ENCODE peak calls at places on chromosomes 16 and 17, in five cellular contexts. One of them, this sample, is unnamed.

GRCh38 chr16:10770907-10771306 is 27.3 kb downstream of the NUBP1 start:
- DNase-seq in activated CD8-positive, alpha-beta memory T cell treated with anti-CD3 and anti-CD28 coated beads for 1 hour: no peak
- DNase-seq in amniotic stem cell: no peak
- DNase-seq in substantia nigra: no peak
- DNase-seq in anterior cingulate cortex: no peak
- DNase-seq in this sample: no peak

GRCh38 chr16:477758-478157 is 49.8 kb upstream of the CAPN15 start:
- DNase-seq in activated CD8-positive, alpha-beta memory T cell treated with anti-CD3 and anti-CD28 coated beads for 1 hour: no peak
- DNase-seq in substantia nigra: no peak
- DNase-seq in amniotic stem cell: no peak
- DNase-seq in anterior cingulate cortex: no peak
- DNase-seq in this sample: no peak

GRCh38 chr17:63369233-63369632 is 76.9 kb downstream of the CYB561 start:
- DNase-seq in anterior cingulate cortex: no peak
- DNase-seq in activated CD8-positive, alpha-beta memory T cell treated with anti-CD3 and anti-CD28 coated beads for 1 hour: no peak
- DNase-seq in substantia nigra: no peak
- DNase-seq in amniotic stem cell: no peak
- DNase-seq in this sample: no peak

GRCh38 chr16:15970202-15970601 is 20.8 kb downstream of the ABCC1 start:
- DNase-seq in amniotic stem cell: no peak
- DNase-seq in substantia nigra: no peak
- DNase-seq in activated CD8-positive, alpha-beta memory T cell treated with anti-CD3 and anti-CD28 coated beads for 1 hour: no peak
- DNase-seq in anterior cingulate cortex: no peak
- DNase-seq in this sample: no peak

GRCh38 chr16:70254095-70254964 is 2.6 kb upstream of the EXOSC6 start:
- DNase-seq in amniotic stem cell: no peak
- DNase-seq in anterior cingulate cortex: no peak
- DNase-seq in substantia nigra: no peak
- DNase-seq in activated CD8-positive, alpha-beta memory T cell treated with anti-CD3 and anti-CD28 coated beads for 1 hour: no peak
- DNase-seq in this sample: no peak

GRCh38 chr17:39209317-39210092 is 9.4 kb downstream of the RPL19 start:
- DNase-seq in anterior cingulate cortex: peak; percentile 46
- DNase-seq in activated CD8-positive, alpha-beta memory T cell treated with anti-CD3 and anti-CD28 coated beads for 1 hour: peak; percentile 60
- DNase-seq in amniotic stem cell: no peak
- DNase-seq in substantia nigra: peak; percentile 39
- DNase-seq in this sample: no peak

GRCh38 chr16:89742948-89743347 is 21.6 kb downstream of the ZNF276 start:
- DNase-seq in amniotic stem cell: no peak
- DNase-seq in anterior cingulate cortex: no peak
- DNase-seq in activated CD8-positive, alpha-beta memory T cell treated with anti-CD3 and anti-CD28 coated beads for 1 hour: no peak
- DNase-seq in substantia nigra: no peak
- DNase-seq in this sample: no peak

GRCh38 chr17:29563816-29564215 is 3.0 kb downstream of the ABHD15 start:
- DNase-seq in activated CD8-positive, alpha-beta memory T cell treated with anti-CD3 and anti-CD28 coated beads for 1 hour: no peak
- DNase-seq in amniotic stem cell: no peak
- DNase-seq in anterior cingulate cortex: no peak
- DNase-seq in substantia nigra: no peak
- DNase-seq in this sample: no peak

GRCh38 chr16:77531741-77532140 is 96.9 kb upstream of the ADAMTS18 start:
- DNase-seq in activated CD8-positive, alpha-beta memory T cell treated with anti-CD3 and anti-CD28 coated beads for 1 hour: no peak
- DNase-seq in amniotic stem cell: no peak
- DNase-seq in anterior cingulate cortex: no peak
- DNase-seq in substantia nigra: no peak
- DNase-seq in this sample: no peak

GRCh38 chr17:45851022-45851421 is 6.3 kb downstream of the SPPL2C start:
- DNase-seq in substantia nigra: no peak
- DNase-seq in activated CD8-positive, alpha-beta memory T cell treated with anti-CD3 and anti-CD28 coated beads for 1 hour: no peak
- DNase-seq in anterior cingulate cortex: no peak
- DNase-seq in amniotic stem cell: no peak
- DNase-seq in this sample: no peak

GRCh38 chr17:55394357-55395021 is 27.1 kb downstream of the MMD start:
- DNase-seq in substantia nigra: no peak
- DNase-seq in activated CD8-positive, alpha-beta memory T cell treated with anti-CD3 and anti-CD28 coated beads for 1 hour: no peak
- DNase-seq in anterior cingulate cortex: no peak
- DNase-seq in amniotic stem cell: no peak
- DNase-seq in this sample: no peak

GRCh38 chr16:68128577-68129305 is 43.6 kb downstream of the NFATC3 start:
- DNase-seq in anterior cingulate cortex: no peak
- DNase-seq in activated CD8-positive, alpha-beta memory T cell treated with anti-CD3 and anti-CD28 coated beads for 1 hour: no peak
- DNase-seq in amniotic stem cell: no peak
- DNase-seq in substantia nigra: no peak
- DNase-seq in this sample: no peak

GRCh38 chr16:79045191-79045590 is 555.3 kb downstream of the MAF start:
- DNase-seq in amniotic stem cell: no peak
- DNase-seq in activated CD8-positive, alpha-beta memory T cell treated with anti-CD3 and anti-CD28 coated beads for 1 hour: no peak
- DNase-seq in anterior cingulate cortex: no peak
- DNase-seq in substantia nigra: no peak
- DNase-seq in this sample: no peak

GRCh38 chr17:6608321-6608720 is 32.2 kb downstream of the KIAA0753 start:
- DNase-seq in anterior cingulate cortex: no peak
- DNase-seq in amniotic stem cell: no peak
- DNase-seq in substantia nigra: no peak
- DNase-seq in activated CD8-positive, alpha-beta memory T cell treated with anti-CD3 and anti-CD28 coated beads for 1 hour: no peak
- DNase-seq in this sample: no peak

GRCh38 chr16:9854665-9855064 is 327.6 kb downstream of the GRIN2A start:
- DNase-seq in activated CD8-positive, alpha-beta memory T cell treated with anti-CD3 and anti-CD28 coated beads for 1 hour: no peak
- DNase-seq in amniotic stem cell: no peak
- DNase-seq in substantia nigra: no peak
- DNase-seq in anterior cingulate cortex: no peak
- DNase-seq in this sample: peak; percentile 13

GRCh38 chr16:77402118-77402517 is 32.7 kb downstream of the ADAMTS18 start:
- DNase-seq in amniotic stem cell: no peak
- DNase-seq in substantia nigra: no peak
- DNase-seq in activated CD8-positive, alpha-beta memory T cell treated with anti-CD3 and anti-CD28 coated beads for 1 hour: no peak
- DNase-seq in anterior cingulate cortex: no peak
- DNase-seq in this sample: peak; percentile 15

GRCh38 chr17:19645608-19646250 is 2.8 kb upstream of the ALDH3A2 start:
- DNase-seq in amniotic stem cell: no peak
- DNase-seq in activated CD8-positive, alpha-beta memory T cell treated with anti-CD3 and anti-CD28 coated beads for 1 hour: peak; percentile 11
- DNase-seq in anterior cingulate cortex: peak; percentile 36
- DNase-seq in substantia nigra: peak; percentile 33
- DNase-seq in this sample: no peak

GRCh38 chr16:87332150-87332549 is 15.0 kb upstream of the C16orf95 start:
- DNase-seq in amniotic stem cell: no peak
- DNase-seq in activated CD8-positive, alpha-beta memory T cell treated with anti-CD3 and anti-CD28 coated beads for 1 hour: no peak
- DNase-seq in substantia nigra: no peak
- DNase-seq in anterior cingulate cortex: no peak
- DNase-seq in this sample: no peak

GRCh38 chr17:1908699-1909309 is 79.0 kb downstream of the RPA1 start:
- DNase-seq in amniotic stem cell: peak; percentile 58
- DNase-seq in anterior cingulate cortex: no peak
- DNase-seq in substantia nigra: peak; percentile 25
- DNase-seq in activated CD8-positive, alpha-beta memory T cell treated with anti-CD3 and anti-CD28 coated beads for 1 hour: no peak
- DNase-seq in this sample: peak; percentile 19

GRCh38 chr16:87244646-87245197 is 72.5 kb downstream of the C16orf95 start:
- DNase-seq in substantia nigra: no peak
- DNase-seq in activated CD8-positive, alpha-beta memory T cell treated with anti-CD3 and anti-CD28 coated beads for 1 hour: no peak
- DNase-seq in amniotic stem cell: no peak
- DNase-seq in anterior cingulate cortex: no peak
- DNase-seq in this sample: no peak

GRCh38 chr17:31467502-31468256 is 76.2 kb downstream of the RAB11FIP4 start:
- DNase-seq in substantia nigra: peak; percentile 78
- DNase-seq in amniotic stem cell: no peak
- DNase-seq in anterior cingulate cortex: peak; percentile 77
- DNase-seq in activated CD8-positive, alpha-beta memory T cell treated with anti-CD3 and anti-CD28 coated beads for 1 hour: no peak
- DNase-seq in this sample: no peak

GRCh38 chr17:82287849-82288601 is 14.5 kb upstream of the CSNK1D start:
- DNase-seq in amniotic stem cell: no peak
- DNase-seq in substantia nigra: no peak
- DNase-seq in activated CD8-positive, alpha-beta memory T cell treated with anti-CD3 and anti-CD28 coated beads for 1 hour: no peak
- DNase-seq in anterior cingulate cortex: no peak
- DNase-seq in this sample: no peak

GRCh38 chr17:64442550-64442971 is 6.4 kb upstream of the MILR1 start:
- DNase-seq in substantia nigra: no peak
- DNase-seq in anterior cingulate cortex: no peak
- DNase-seq in activated CD8-positive, alpha-beta memory T cell treated with anti-CD3 and anti-CD28 coated beads for 1 hour: no peak
- DNase-seq in amniotic stem cell: no peak
- DNase-seq in this sample: no peak

GRCh38 chr17:76902476-76902875 is 34.3 kb downstream of the MGAT5B start:
- DNase-seq in amniotic stem cell: no peak
- DNase-seq in activated CD8-positive, alpha-beta memory T cell treated with anti-CD3 and anti-CD28 coated beads for 1 hour: no peak
- DNase-seq in anterior cingulate cortex: no peak
- DNase-seq in substantia nigra: no peak
- DNase-seq in this sample: no peak

GRCh38 chr16:1981972-1982574 is 804 bp upstream of the NOXO1 start:
- DNase-seq in activated CD8-positive, alpha-beta memory T cell treated with anti-CD3 and anti-CD28 coated beads for 1 hour: no peak
- DNase-seq in anterior cingulate cortex: peak; percentile 17
- DNase-seq in amniotic stem cell: no peak
- DNase-seq in substantia nigra: peak; percentile 49
- DNase-seq in this sample: no peak

GRCh38 chr17:869567-870530 is 87.7 kb downstream of the MRM3 start:
- DNase-seq in substantia nigra: no peak
- DNase-seq in anterior cingulate cortex: no peak
- DNase-seq in amniotic stem cell: no peak
- DNase-seq in activated CD8-positive, alpha-beta memory T cell treated with anti-CD3 and anti-CD28 coated beads for 1 hour: no peak
- DNase-seq in this sample: no peak